ENCODE peak calls at places on chromosomes 6 and 20, in five cellular contexts. L is A549; N is adrenal gland; Y is CD8-positive, alpha-beta memory T cell; A is cardiac muscle cell. O is an unnamed sample.

GRCh38 chr20:62929051-62929538 is 2.8 kb upstream of the DIDO1 start:
- DNase-seq in N (peak), A (peak), Y (peak), L (no peak), O (no peak)

GRCh38 chr6:46909371-46909770 is 12.4 kb downstream of the ADGRF5 start:
- DNase-seq in Y (no peak), A (no peak), L (no peak), N (no peak), O (no peak)

GRCh38 chr6:157080986-157081391 is 242.3 kb downstream of the TMEM242 start:
- DNase-seq in L (no peak), N (no peak), Y (no peak), A (no peak), O (no peak)

GRCh38 chr6:21149460-21149859 is 444.1 kb upstream of the SOX4 start:
- DNase-seq in Y (no peak), L (no peak), N (no peak), A (no peak), O (no peak)

GRCh38 chr6:149723771-149724417 is 6.0 kb upstream of the LATS1 start:
- DNase-seq in Y (no peak), N (peak), A (peak), L (peak), O (peak)

GRCh38 chr6:97322811-97323210 is 39.8 kb upstream of the MMS22L start:
- DNase-seq in L (no peak), Y (no peak), A (no peak), N (no peak), O (peak)

GRCh38 chr20:38305541-38305940 is 1.6 kb downstream of the BPI start:
- DNase-seq in A (no peak), Y (no peak), L (no peak), N (no peak), O (no peak)

GRCh38 chr20:36344517-36345132 is 38.5 kb downstream of the DLGAP4 start:
- DNase-seq in L (peak), A (peak), N (peak), Y (no peak), O (no peak)

GRCh38 chr6:74946961-74947360 is 258.9 kb downstream of the COL12A1 start:
- DNase-seq in A (no peak), Y (no peak), N (no peak), L (no peak), O (no peak)

DNA sequence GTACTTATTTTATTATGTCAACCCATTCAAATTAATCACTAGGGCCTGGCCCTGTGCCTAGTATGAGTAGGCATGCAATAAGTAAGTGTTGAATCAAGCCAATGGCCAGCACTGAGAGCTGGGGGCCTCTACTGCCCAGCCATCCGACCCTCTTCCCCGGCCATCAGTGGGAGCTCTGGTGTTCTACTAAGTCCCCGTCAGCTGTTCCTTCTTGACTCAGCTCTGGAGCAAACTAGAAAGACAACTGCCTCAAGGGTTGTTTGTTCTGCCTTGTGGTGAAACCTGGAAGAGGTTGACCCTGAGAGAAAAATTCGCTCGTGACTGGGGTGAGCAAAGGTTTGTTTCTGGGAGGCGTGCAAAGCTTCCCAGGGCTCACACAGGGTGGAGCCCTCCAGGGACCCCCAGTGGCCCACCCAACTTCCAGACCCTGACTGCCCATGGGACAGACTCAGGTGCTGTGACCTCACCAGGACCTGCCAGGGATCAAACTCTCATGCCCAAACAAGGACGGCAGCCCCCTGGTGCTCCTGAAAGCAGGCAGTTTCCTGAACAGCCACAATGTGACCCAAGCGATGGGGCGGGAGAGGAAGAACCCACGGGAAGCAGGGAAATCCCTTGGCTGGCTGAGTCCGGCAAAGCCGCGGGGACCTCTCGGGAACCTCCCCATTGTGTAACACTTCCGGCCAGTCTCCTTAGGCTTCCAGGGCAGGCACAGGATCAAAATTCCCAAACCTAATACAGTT is 50.4 kb downstream of the BANF2 start:
- DNase-seq in L (no peak), N (peak), A (no peak), Y (no peak), O (no peak)
- H3K27ac ChIP-seq in L (no peak), N (no peak), A (no peak), Y (no peak), O (no peak)

GRCh38 chr20:24968278-24968677 is 19.2 kb downstream of the CST7 start:
- DNase-seq in Y (no peak), L (no peak), A (no peak), N (no peak), O (no peak)
- H3K27ac ChIP-seq in Y (no peak), L (no peak), A (no peak), N (no peak), O (no peak)

DNA sequence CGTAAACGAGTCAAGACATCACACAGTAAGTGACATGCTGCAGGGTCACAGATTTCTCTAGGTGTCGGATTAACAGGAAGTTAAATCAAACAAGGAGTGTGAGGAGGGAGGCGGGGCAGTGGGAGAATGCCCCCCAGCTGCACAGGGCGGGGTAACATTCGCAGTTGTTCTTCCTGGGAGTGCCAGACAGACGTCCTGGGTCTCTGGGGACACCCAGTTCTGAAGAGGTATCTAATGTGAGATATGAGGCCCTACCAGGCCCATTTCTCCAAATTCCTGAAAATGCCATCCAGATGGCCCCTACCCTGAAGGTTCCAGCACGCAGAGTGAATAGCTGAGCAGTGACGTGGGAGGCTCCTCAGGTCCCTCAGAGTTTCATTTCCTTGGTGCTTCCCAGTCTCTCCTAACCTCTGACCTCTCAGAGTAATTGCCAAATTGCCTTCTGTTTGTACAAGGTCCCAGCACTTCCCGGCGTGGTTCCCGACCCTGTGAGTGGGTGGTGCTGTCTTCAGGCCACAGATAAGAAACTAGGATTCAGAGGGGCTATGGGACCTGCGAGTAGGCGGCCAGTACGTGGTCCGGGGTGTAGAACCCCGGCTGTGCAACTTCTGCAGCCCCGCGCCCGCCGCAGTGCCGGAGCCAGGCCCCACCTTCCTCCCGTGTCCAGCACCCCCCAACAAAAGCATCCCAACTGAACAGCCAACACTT is 1.8 kb downstream of the RRBP1 start:
- DNase-seq in N (peak), A (peak), L (peak), Y (peak), O (no peak)
- H3K27ac ChIP-seq in N (peak), A (peak), L (peak), Y (peak), O (peak)

GRCh38 chr6:134435814-134436280 is 117.9 kb upstream of the SGK1 start:
- DNase-seq in Y (no peak), N (no peak), A (no peak), L (no peak), O (no peak)

GRCh38 chr6:134438825-134439224 is 120.9 kb upstream of the SGK1 start:
- DNase-seq in A (no peak), L (no peak), N (no peak), Y (no peak), O (no peak)

GRCh38 chr6:134437376-134437775 is 119.5 kb upstream of the SGK1 start:
- DNase-seq in L (peak), N (peak), Y (no peak), A (no peak), O (no peak)

GRCh38 chr6:134436281-134436815 is 118.4 kb upstream of the SGK1 start:
- DNase-seq in Y (no peak), N (peak), A (no peak), L (peak), O (peak)

GRCh38 chr6:134436950-134437349 is 119.0 kb upstream of the SGK1 start:
- DNase-seq in A (no peak), N (no peak), Y (no peak), L (no peak), O (no peak)
- H3K27ac ChIP-seq in A (no peak), N (no peak), Y (no peak), L (peak), O (peak)

GRCh38 chr20:39960522-39961420 is 728.3 kb downstream of the MAFB start:
- DNase-seq in Y (no peak), L (no peak), A (peak), N (no peak), O (no peak)

DNA sequence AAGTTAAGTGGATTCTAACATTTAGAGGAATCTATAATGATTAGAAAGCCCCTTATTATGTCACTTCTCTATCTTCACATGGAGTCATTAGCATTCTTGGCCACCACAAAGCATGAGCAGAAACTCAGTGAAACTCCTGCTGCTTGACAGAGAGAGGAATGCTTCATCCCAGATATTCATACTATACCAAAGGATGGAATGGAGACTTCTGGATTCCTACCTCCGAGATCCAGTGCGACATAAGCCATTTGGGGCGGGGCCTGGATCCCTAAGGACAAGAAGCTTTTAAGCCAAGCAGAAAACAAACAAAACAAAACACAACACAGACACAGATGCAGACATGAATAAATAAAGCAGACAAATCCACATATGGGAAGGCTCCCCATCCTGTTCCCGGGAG is 727.4 kb downstream of the MAFB start:
- DNase-seq in N (no peak), Y (no peak), L (no peak), A (no peak), O (no peak)
- H3K27ac ChIP-seq in N (no peak), Y (no peak), L (no peak), A (no peak), O (no peak)

GRCh38 chr6:34344314-34344713 is 48.2 kb downstream of the NUDT3 start:
- DNase-seq in Y (no peak), L (no peak), A (no peak), N (no peak), O (no peak)

GRCh38 chr6:34346175-34347119 is 46.0 kb downstream of the NUDT3 start:
- DNase-seq in N (no peak), Y (no peak), A (no peak), L (no peak), O (no peak)

GRCh38 chr6:34350100-34350936 is 42.2 kb downstream of the NUDT3 start:
- DNase-seq in N (no peak), L (no peak), Y (no peak), A (no peak), O (no peak)

GRCh38 chr6:34349226-34349625 is 43.2 kb downstream of the NUDT3 start:
- DNase-seq in A (no peak), N (no peak), L (no peak), Y (no peak), O (no peak)

DNA sequence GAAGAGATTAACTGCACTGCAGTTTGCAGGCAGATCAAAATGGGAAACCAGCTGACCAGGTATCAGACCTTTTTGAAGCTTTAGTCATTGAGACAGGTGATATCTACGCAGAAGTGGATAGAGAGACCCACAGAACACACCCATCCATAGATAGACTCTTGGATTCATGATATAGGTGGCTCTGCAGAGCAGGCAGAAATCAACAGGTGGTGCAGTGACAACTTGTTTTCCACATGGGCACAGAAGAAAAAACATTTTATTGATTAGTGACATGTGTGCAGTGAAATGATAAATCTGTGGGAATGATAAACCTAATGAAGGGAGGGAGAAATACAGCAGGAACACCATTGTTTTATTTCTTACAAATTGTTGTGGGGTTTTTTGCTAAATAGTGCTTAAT is 45.2 kb downstream of the NUDT3 start:
- DNase-seq in A (no peak), N (no peak), L (no peak), Y (no peak), O (no peak)
- H3K27ac ChIP-seq in A (peak), N (no peak), L (no peak), Y (no peak), O (no peak)

O was measured in epithelial cell of prostate.